ENCODE peak calls at places on chromosomes 6 and 20, in seven cellular contexts. Q is HS-5; U is mucosa of descending colon; L is NCI-H748 treated with DMSO at 0.1 percent for 48 hours; E is activated T-cell treated with anti-CD3 and anti-CD28 coated beads for 4 hours; F is CD4-positive, alpha-beta memory T cell; H is KBM-7. N is an unnamed sample.

GRCh38 chr20:53331151-53331973 is 262.3 kb downstream of the ZNF217 start:
- DNase-seq in Q (peak), U (no peak), L (no peak), E (no peak), F (no peak), H (no peak), N (peak)

GRCh38 chr6:37347177-37348145 is 6.3 kb upstream of the RNF8 start:
- DNase-seq in Q (no peak), U (no peak), L (no peak), E (no peak), F (no peak), H (no peak), N (no peak)

GRCh38 chr6:18543061-18543460 is 155.9 kb downstream of the RNF144B start:
- DNase-seq in Q (no peak), U (no peak), L (no peak), E (no peak), F (no peak), H (no peak), N (no peak)

GRCh38 chr20:19015326-19015725 is 197.1 kb upstream of the SLC24A3 start:
- DNase-seq in Q (no peak), U (no peak), L (no peak), E (no peak), F (no peak), H (no peak), N (no peak)

GRCh38 chr6:100023798-100024197 is 29.8 kb upstream of the MCHR2 start:
- DNase-seq in Q (no peak), U (no peak), L (no peak), E (no peak), F (no peak), H (no peak), N (no peak)

GRCh38 chr20:16028923-16029322 is 544.3 kb downstream of the KIF16B start:
- DNase-seq in Q (no peak), U (no peak), L (no peak), E (no peak), F (no peak), H (no peak), N (no peak)

GRCh38 chr6:45902984-45903383 is 112.7 kb downstream of the CLIC5 start:
- DNase-seq in Q (no peak), U (no peak), L (no peak), E (no peak), F (no peak), H (no peak), N (no peak)

GRCh38 chr6:109720336-109720735 is 29.2 kb downstream of the FIG4 start:
- DNase-seq in Q (no peak), U (no peak), L (no peak), E (no peak), F (no peak), H (no peak), N (peak)

GRCh38 chr6:11734861-11735652 is 43.5 kb downstream of the ADTRP start:
- DNase-seq in Q (no peak), U (no peak), L (no peak), E (no peak), F (no peak), H (no peak), N (no peak)

GRCh38 chr20:4782373-4782772 is 60.7 kb downstream of the PRND start:
- DNase-seq in Q (no peak), U (no peak), L (no peak), E (no peak), F (no peak), H (no peak), N (no peak)

GRCh38 chr6:33080127-33081089 is 4.6 kb downstream of the HLA-DPB1 start:
- DNase-seq in Q (no peak), U (peak), L (no peak), E (no peak), F (no peak), H (no peak), N (peak)

GRCh38 chr20:9608639-9609440 is 94.5 kb downstream of the LAMP5 start:
- DNase-seq in Q (no peak), U (no peak), L (no peak), E (no peak), F (no peak), H (no peak), N (no peak)

GRCh38 chr20:20487811-20488210 is 119.9 kb downstream of the INSM1 start:
- DNase-seq in Q (no peak), U (no peak), L (no peak), E (no peak), F (no peak), H (no peak), N (no peak)

GRCh38 chr6:75745404-75745803 is 3.6 kb upstream of the MYO6 start:
- DNase-seq in Q (no peak), U (no peak), L (no peak), E (no peak), F (no peak), H (no peak), N (no peak)

GRCh38 chr6:134676307-134677281 is 273.3 kb downstream of the ALDH8A1 start:
- DNase-seq in Q (no peak), U (peak), L (peak), E (no peak), F (no peak), H (no peak), N (peak)